ENCODE peak calls at places on chromosomes 11 and 22, in eight cellular contexts. M is PC-3, W is OCI-LY7, X is SK-N-SH, I is hepatocyte, Q is neural progenitor cell, Y is GM23338, L is GM23248. D is an unnamed sample. For H3K79me2, the result is how much of the 10 kb centered on the place peaks cover.

GRCh38 chr11:70289582-70289981 is 19.1 kb downstream of the PPFIA1 start:
- DNase-seq in L (no peak), Q (no peak), W (no peak), M (no peak), Y (no peak), I (no peak), X (no peak), D (no peak)

GRCh38 chr22:36355894-36356293 is 31.9 kb downstream of the MYH9 start:
- DNase-seq in M (no peak), Y (no peak), L (no peak), Q (no peak), W (no peak), I (no peak), X (no peak), D (no peak)

GRCh38 chr22:25774575-25775026 is 32.6 kb downstream of the MYO18B start:
- DNase-seq in I (no peak), Q (peak), X (peak), L (peak), Y (peak), W (peak), M (peak), D (no peak)

GRCh38 chr22:48075604-48076400 is 1313.4 kb downstream of the TBC1D22A start:
- DNase-seq in M (no peak), I (no peak), Y (no peak), X (no peak), W (no peak), L (no peak), Q (no peak), D (no peak)

GRCh38 chr11:21897203-21897602 is 295.7 kb upstream of the ANO5 start:
- DNase-seq in X (no peak), I (no peak), Y (no peak), M (no peak), Q (no peak), L (no peak), W (no peak), D (no peak)

GRCh38 chr22:42662114-42663021 is 13.2 kb upstream of the CYB5R3 start:
- DNase-seq in Y (peak), X (peak), W (peak), M (peak), Q (peak), L (peak), I (peak), D (no peak)

GRCh38 chr22:17896552-17896951 is 122.3 kb upstream of the BID start:
- DNase-seq in X (peak), Y (peak), W (no peak), I (no peak), L (no peak), Q (peak), M (no peak), D (no peak)

GRCh38 chr11:115085461-115086220 is 407.3 kb downstream of the NXPE2 start:
- DNase-seq in L (no peak), W (no peak), I (no peak), Q (no peak), X (peak), Y (no peak), M (no peak), D (no peak)

GRCh38 chr22:30564766-30565118 is 9.7 kb downstream of the GAL3ST1 start:
- DNase-seq in L (no peak), M (no peak), Y (peak), W (no peak), X (no peak), I (no peak), Q (no peak), D (no peak)

GRCh38 chr11:112789481-112789880 is 171.7 kb upstream of the NCAM1 start:
- DNase-seq in Y (no peak), Q (no peak), W (no peak), M (no peak), X (no peak), I (no peak), L (no peak), D (no peak)

GRCh38 chr11:115423728-115424459 is 80.3 kb downstream of the CADM1 start:
- DNase-seq in Y (peak), I (no peak), Q (no peak), W (no peak), L (no peak), X (no peak), M (no peak), D (no peak)

GRCh38 chr22:25364736-25365241 is 145.3 kb downstream of the CRYBB2 start:
- DNase-seq in M (no peak), Q (no peak), I (no peak), W (no peak), L (no peak), X (no peak), Y (no peak), D (no peak)

GRCh38 chr22:46525681-46526483 is 11.5 kb downstream of the CELSR1 start:
- DNase-seq in Y (no peak), I (no peak), X (no peak), Q (no peak), W (no peak), L (no peak), M (peak), D (no peak)

GRCh38 chr11:119671561-119672015 is 57.4 kb downstream of the NECTIN1 start:
- DNase-seq in W (no peak), X (peak), I (no peak), M (no peak), Y (no peak), Q (peak), L (no peak), D (no peak)

GRCh38 chr22:20021196-20022181 is 579 bp downstream of the TANGO2 start:
- DNase-seq in Q (peak), W (peak), L (peak), M (peak), Y (no peak), I (peak), X (peak), D (no peak)

GRCh38 chr11:942853-943252 is 17.2 kb downstream of the AP2A2 start:
- DNase-seq in Q (peak), M (no peak), I (no peak), X (no peak), Y (no peak), W (no peak), L (peak), D (no peak)
- H3K79me2 ChIP-seq in Q (half or more), M (half or more), I (half or more), X (half or more), Y (half or more), W (under half), L (half or more), D (half or more)

DNA sequence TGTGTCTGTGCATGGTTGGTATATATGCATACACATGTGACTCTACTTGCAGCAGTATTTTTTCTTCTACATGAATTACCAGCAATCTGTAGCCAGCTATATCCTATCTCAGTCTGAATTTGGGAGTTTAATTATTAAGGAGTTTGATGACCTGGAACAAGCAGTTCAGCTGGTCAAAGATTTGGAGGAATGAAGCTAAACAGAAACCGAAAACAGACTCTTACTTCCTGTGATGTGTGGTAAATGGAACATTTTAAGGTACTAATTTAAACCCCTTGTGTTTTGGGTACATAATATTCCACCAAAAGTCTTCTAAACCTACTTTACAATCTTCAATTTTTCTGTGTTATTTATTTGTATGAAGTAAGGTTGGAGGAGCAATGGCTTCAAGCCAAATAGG is 124.4 kb upstream of the PGR start:
- DNase-seq in Y (no peak), W (no peak), Q (no peak), I (no peak), M (no peak), X (no peak), L (no peak), D (no peak)
- TF ChIP-seq EZH2phosphoT487 in Y (no peak), W (no peak), Q (no peak), I (no peak), M (no peak), X (no peak), L (no peak), D (no peak)

GRCh38 chr11:75826463-75827220 is 11.6 kb downstream of the UVRAG start:
- DNase-seq in Y (peak), M (no peak), I (no peak), L (peak), X (no peak), W (no peak), Q (peak), D (no peak)

GRCh38 chr11:75827562-75827961 is 12.6 kb downstream of the UVRAG start:
- DNase-seq in L (no peak), Q (no peak), M (no peak), W (no peak), I (no peak), X (no peak), Y (no peak), D (no peak)

GRCh38 chr11:75820636-75821035 is 5.6 kb downstream of the UVRAG start:
- DNase-seq in X (no peak), Y (no peak), W (no peak), L (peak), I (no peak), Q (no peak), M (peak), D (no peak)

GRCh38 chr11:75821202-75821601 is 6.2 kb downstream of the UVRAG start:
- DNase-seq in W (no peak), M (no peak), X (no peak), I (no peak), L (no peak), Q (no peak), Y (no peak), D (no peak)

DNA sequence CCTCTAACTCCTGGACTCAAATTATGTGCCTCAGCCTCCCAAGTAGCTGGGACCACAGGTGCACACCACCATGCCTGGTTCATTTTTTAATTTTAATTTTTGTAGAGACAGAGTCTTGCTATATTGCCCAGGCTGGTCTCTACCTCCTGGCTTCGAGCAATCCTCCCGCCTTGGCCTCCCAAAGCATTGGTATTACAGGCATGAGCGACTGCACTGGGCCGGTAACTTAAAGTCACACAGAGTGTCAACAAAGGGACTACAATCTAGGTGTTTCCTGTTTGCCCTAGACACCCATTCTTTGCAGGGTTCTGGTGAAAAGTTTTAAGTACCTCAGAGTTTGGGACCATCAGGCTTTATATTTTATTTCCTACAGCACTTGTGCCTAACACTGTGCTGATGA is 8.4 kb downstream of the UVRAG start:
- DNase-seq in W (peak), Q (no peak), I (no peak), M (no peak), X (no peak), Y (no peak), L (no peak), D (no peak)
- H3K79me2 ChIP-seq in W (half or more), Q (half or more), I (half or more), M (half or more), X (half or more), Y (half or more), L (half or more), D (under half)

GRCh38 chr22:27397036-27397947 is 404.3 kb downstream of the MN1 start:
- DNase-seq in M (no peak), L (no peak), X (no peak), Q (no peak), W (no peak), Y (no peak), I (no peak), D (no peak)

GRCh38 chr22:27400811-27401210 is 400.7 kb downstream of the MN1 start:
- DNase-seq in Y (no peak), L (no peak), I (no peak), Q (no peak), W (no peak), M (no peak), X (no peak), D (no peak)

GRCh38 chr22:27399161-27399560 is 402.4 kb downstream of the MN1 start:
- DNase-seq in W (no peak), Y (no peak), L (peak), X (peak), I (no peak), M (peak), Q (no peak), D (no peak)

GRCh38 chr22:27397948-27398330 is 403.6 kb downstream of the MN1 start:
- DNase-seq in X (no peak), Y (no peak), Q (no peak), W (no peak), I (no peak), M (no peak), L (peak), D (no peak)

GRCh38 chr22:27401321-27401720 is 400.2 kb downstream of the MN1 start:
- DNase-seq in M (no peak), Q (no peak), I (no peak), W (no peak), X (no peak), L (peak), Y (no peak), D (no peak)
- TF ChIP-seq EZH2phosphoT487 in M (no peak), Q (no peak), I (no peak), W (no peak), X (no peak), L (no peak), Y (no peak), D (no peak)